ENCODE peak calls at places on chromosomes 4 and X, in five cellular contexts. M is upper lobe of right lung, I is tibial nerve, N is ovary, S is H9. B is an unnamed sample. For H3K9me3, the result is how much of the 10 kb centered on the place peaks cover.

GRCh38 chrX:13764284-13764683 is 29.7 kb downstream of the OFD1 start:
- DNase-seq in N (no peak), S (no peak), M (no peak), I (no peak), B (no peak)

GRCh38 chrX:115949900-115950822 is 220.4 kb upstream of the AGTR2 start:
- DNase-seq in S (peak), I (no peak), M (no peak), N (peak), B (no peak)

GRCh38 chrX:123173833-123174232 is 10.2 kb upstream of the GRIA3 start:
- DNase-seq in S (no peak), M (no peak), N (no peak), I (no peak), B (no peak)

GRCh38 chr4:179719766-179720470 is 2277.7 kb upstream of the AGA start:
- DNase-seq in I (no peak), N (no peak), S (no peak), M (no peak), B (no peak)

GRCh38 chr4:6470502-6471302 is 1.7 kb downstream of the PPP2R2C start:
- DNase-seq in N (peak), I (no peak), M (peak), S (peak), B (peak)

GRCh38 chr4:90024519-90024918 is 102.7 kb upstream of the CCSER1 start:
- DNase-seq in I (no peak), N (no peak), S (no peak), M (no peak), B (no peak)

GRCh38 chr4:48388504-48389154 is 47.3 kb downstream of the SLAIN2 start:
- DNase-seq in S (no peak), M (no peak), I (no peak), N (no peak), B (no peak)

GRCh38 chr4:127533028-127533700 is 99.6 kb upstream of the INTU start:
- DNase-seq in I (peak), M (no peak), S (no peak), N (peak), B (no peak)

GRCh38 chr4:4386736-4387392 is at the start of gene NSG1:
- DNase-seq in N (peak), I (no peak), S (no peak), M (no peak), B (peak)

GRCh38 chrX:136250191-136251041 is 784 bp downstream of the MAP7D3 start:
- DNase-seq in I (no peak), N (no peak), M (no peak), S (no peak), B (no peak)

GRCh38 chr4:116618638-116619037 is 466.7 kb downstream of the TRAM1L1 start:
- DNase-seq in M (no peak), S (no peak), I (no peak), N (no peak), B (no peak)

GRCh38 chr4:173181769-173182374 is 13.3 kb downstream of the GALNT7 start:
- DNase-seq in S (no peak), I (no peak), M (no peak), N (no peak), B (no peak)

GRCh38 chr4:147786531-147786930 is 54.6 kb downstream of the ARHGAP10 start:
- DNase-seq in I (no peak), S (no peak), M (no peak), N (no peak), B (no peak)

GRCh38 chr4:140523857-140524742 is at the start of gene ELMOD2:
- DNase-seq in N (peak), M (peak), S (peak), I (peak), B (peak)

GRCh38 chrX:47201545-47201944 is 7.9 kb downstream of the UBA1 start:
- DNase-seq in I (no peak), N (no peak), M (no peak), S (no peak), B (no peak)

GRCh38 chr4:144894525-144894924 is 203.5 kb downstream of the ANAPC10 start:
- DNase-seq in S (no peak), I (no peak), M (no peak), N (no peak), B (no peak)

GRCh38 chr4:32499176-32499575 is 1779.0 kb downstream of the PCDH7 start:
- DNase-seq in I (no peak), M (no peak), S (no peak), N (no peak), B (no peak)

GRCh38 chr4:967113-968104 is 6.0 kb downstream of the DGKQ start:
- DNase-seq in N (no peak), S (no peak), I (no peak), M (no peak), B (no peak)

GRCh38 chrX:45824471-45824870 is 623.8 kb upstream of the DIPK2B start:
- DNase-seq in S (no peak), N (peak), M (no peak), I (no peak), B (no peak)

GRCh38 chr4:183180096-183180495 is 81.0 kb downstream of the WWC2 start:
- DNase-seq in M (no peak), N (no peak), S (no peak), I (no peak), B (no peak)

GRCh38 chrX:93428497-93428896 is 244.9 kb downstream of the NAP1L3 start:
- DNase-seq in S (no peak), N (no peak), I (no peak), M (no peak), B (no peak)

GRCh38 chr4:26133840-26134239 is 187.0 kb upstream of the RBPJ start:
- DNase-seq in S (no peak), I (no peak), M (no peak), N (no peak), B (no peak)

GRCh38 chrX:97787849-97788248 is 904.1 kb downstream of the RPA4 start:
- DNase-seq in S (no peak), M (no peak), N (no peak), I (no peak), B (no peak)

GRCh38 chr4:25863347-25863784 is 578 bp upstream of the SEL1L3 start:
- DNase-seq in S (peak), M (peak), I (no peak), N (no peak), B (no peak)

GRCh38 chrX:133258481-133258880 is 40.3 kb upstream of the TFDP3 start:
- DNase-seq in M (no peak), I (no peak), N (no peak), S (no peak), B (no peak)

GRCh38 chr4:185128272-185129119 is 14.6 kb upstream of the SLC25A4 start:
- DNase-seq in I (no peak), S (peak), N (peak), M (peak), B (peak)

GRCh38 chr4:3801931-3802550 is 35.9 kb downstream of the ADRA2C start:
- DNase-seq in M (no peak), I (no peak), N (no peak), S (no peak), B (no peak)

GRCh38 chrX:106341823-106342222 is 173.7 kb downstream of the PWWP3B start:
- DNase-seq in N (no peak), S (no peak), M (no peak), I (no peak), B (no peak)
- H3K9me3 ChIP-seq in N (under half), S (under half), M (under half), I (under half), B (under half)

DNA sequence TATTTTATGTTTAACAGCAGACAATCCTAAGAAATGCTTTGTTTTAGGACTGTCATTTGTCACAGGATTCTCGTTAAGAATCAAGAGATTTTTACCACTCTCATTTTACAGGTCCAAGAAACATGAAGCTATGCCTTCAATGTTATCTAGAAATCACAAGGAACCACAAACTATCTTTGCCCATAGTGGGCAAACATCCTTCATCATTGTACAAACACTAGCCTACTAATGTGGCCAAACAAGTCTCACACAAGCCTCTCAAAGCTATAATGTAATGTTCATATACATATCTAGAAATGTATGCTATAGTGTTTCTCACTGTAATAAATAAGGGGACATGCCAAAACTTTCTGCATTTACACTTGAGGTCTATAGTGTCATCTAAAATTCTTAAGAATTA is 26.8 kb downstream of the ZMAT1 start:
- DNase-seq in N (no peak), I (no peak), M (no peak), S (no peak), B (no peak)
- H3K27ac ChIP-seq in N (no peak), I (no peak), M (no peak), S (no peak), B (no peak)

DNA sequence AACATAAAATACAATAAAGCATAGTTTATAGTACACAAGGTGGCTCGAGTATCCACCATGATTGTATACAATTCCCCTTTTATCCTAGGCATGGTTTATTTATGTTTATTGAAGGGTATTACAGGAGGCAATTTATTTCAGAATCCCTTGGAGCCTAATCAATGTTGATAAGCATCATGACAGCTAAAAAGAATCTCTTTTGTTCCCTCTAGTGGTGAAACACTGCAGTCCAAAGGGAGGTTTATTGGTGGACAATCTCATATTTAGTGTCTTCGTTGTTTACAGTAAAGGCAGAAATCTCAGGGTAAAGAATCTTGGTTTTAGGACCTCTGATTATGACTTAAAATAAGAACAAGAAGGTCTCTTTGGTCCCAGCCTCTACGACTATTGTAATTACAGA is 1712.5 kb downstream of the C4orf33 start:
- DNase-seq in M (no peak), I (no peak), S (no peak), N (no peak), B (no peak)
- H3K9me3 ChIP-seq in M (under half), I (under half), S (under half), N (under half), B (under half)

DNA sequence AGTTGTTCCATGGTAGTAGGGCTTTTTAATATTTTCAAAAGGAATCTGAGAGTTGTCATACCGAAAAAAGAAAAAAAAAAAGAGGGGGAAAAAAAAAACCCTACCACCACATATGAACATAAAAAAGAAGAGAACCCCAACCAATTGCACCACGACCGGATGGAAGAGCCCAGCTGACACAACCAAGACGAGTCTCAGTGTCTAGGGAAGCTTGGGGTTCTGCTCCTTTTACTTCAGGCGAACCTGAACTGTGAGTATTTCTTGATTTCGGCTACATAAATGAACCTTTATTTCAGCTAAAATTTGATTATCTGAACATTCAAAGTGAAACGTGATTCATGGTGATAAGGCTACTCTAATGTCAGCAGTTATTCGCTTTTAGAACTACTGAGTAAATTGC is at the start of gene GPR34:
- DNase-seq in M (no peak), S (no peak), N (no peak), I (no peak), B (no peak)
- H3K27ac ChIP-seq in M (peak), S (no peak), N (no peak), I (no peak), B (no peak)

GRCh38 chr4:154064244-154064643 is 275.4 kb upstream of the SFRP2 start:
- DNase-seq in I (no peak), M (no peak), S (peak), N (no peak), B (no peak)

GRCh38 chr4:154065368-154065767 is 276.5 kb upstream of the SFRP2 start:
- DNase-seq in N (no peak), S (no peak), I (no peak), M (no peak), B (no peak)
- H3K9me3 ChIP-seq in N (under half), S (under half), I (under half), M (under half), B (under half)

GRCh38 chr4:154029171-154029570 is 240.3 kb upstream of the SFRP2 start:
- DNase-seq in S (no peak), M (no peak), N (no peak), I (no peak), B (no peak)

GRCh38 chr4:154018659-154019058 is 229.8 kb upstream of the SFRP2 start:
- DNase-seq in I (no peak), S (peak), N (no peak), M (no peak), B (no peak)

GRCh38 chr4:154024097-154024496 is 235.2 kb upstream of the SFRP2 start:
- DNase-seq in S (peak), M (no peak), N (no peak), I (no peak), B (no peak)
- H3K27ac ChIP-seq in S (no peak), M (no peak), N (no peak), I (no peak), B (no peak)

B was measured in CD8-positive, alpha-beta T cell.